ENCODE peak calls at places on chromosomes 5 and 9, in seven cellular contexts. L is HepG2, S is HCT116, A is K562, T is SK-N-SH, H is GM12878, Y is H1. K is an unnamed sample.

GRCh38 chr5:72441861-72442540 is 65.2 kb downstream of the ZNF366 start:
- DNase-seq in T (no peak), A (no peak), L (no peak), Y (no peak), S (peak), H (no peak), K (no peak)

GRCh38 chr9:68719847-68720246 is 14.8 kb downstream of the PIP5K1B start:
- DNase-seq in T (no peak), Y (no peak), A (no peak), H (no peak), L (peak), S (no peak), K (no peak)

GRCh38 chr9:114413909-114414308 is 26.1 kb upstream of the AKNA start:
- DNase-seq in H (no peak), S (no peak), T (no peak), L (no peak), Y (no peak), A (no peak), K (no peak)

GRCh38 chr5:154444559-154445421 is 1.0 kb upstream of the SAP30L start:
- DNase-seq in S (no peak), Y (no peak), H (no peak), L (no peak), A (peak), T (peak), K (no peak)

GRCh38 chr5:132457371-132458225 is 33.0 kb downstream of the IRF1 start:
- DNase-seq in L (peak), H (no peak), Y (no peak), S (no peak), T (no peak), A (no peak), K (no peak)

GRCh38 chr5:73911761-73912393 is 285.9 kb downstream of the ARHGEF28 start:
- DNase-seq in S (no peak), L (no peak), T (no peak), A (no peak), H (no peak), Y (no peak), K (no peak)

GRCh38 chr9:109975574-109976327 is 195.8 kb downstream of the PALM2AKAP2 start:
- DNase-seq in T (no peak), L (no peak), S (no peak), Y (no peak), H (no peak), A (no peak), K (no peak)

GRCh38 chr5:156865427-156865826 is 15.3 kb downstream of the PPP1R2B start:
- DNase-seq in A (no peak), Y (no peak), T (no peak), L (no peak), H (no peak), S (no peak), K (no peak)

GRCh38 chr9:20212806-20213205 is 409.5 kb downstream of the MLLT3 start:
- DNase-seq in L (no peak), A (no peak), T (no peak), H (no peak), Y (no peak), S (no peak), K (no peak)

GRCh38 chr9:130323051-130323757 is 57.6 kb downstream of the HMCN2 start:
- DNase-seq in L (no peak), Y (no peak), A (no peak), T (no peak), H (no peak), S (no peak), K (no peak)

GRCh38 chr5:6448622-6449464 is at the start of gene UBE2QL1:
- DNase-seq in H (no peak), Y (no peak), L (no peak), S (no peak), T (peak), A (no peak), K (no peak)

GRCh38 chr5:594241-594860 is 17.8 kb upstream of the CEP72 start:
- DNase-seq in T (no peak), A (no peak), H (no peak), S (no peak), Y (no peak), L (no peak), K (no peak)

GRCh38 chr5:81835813-81836458 is 85.0 kb upstream of the SSBP2 start:
- DNase-seq in T (peak), L (no peak), Y (no peak), H (no peak), S (no peak), A (no peak), K (no peak)

GRCh38 chr9:98523231-98523901 is 185.4 kb downstream of the GABBR2 start:
- DNase-seq in L (no peak), A (no peak), S (no peak), Y (no peak), T (no peak), H (no peak), K (peak)

GRCh38 chr5:74376187-74376586 is 264.3 kb downstream of the ENC1 start:
- DNase-seq in L (no peak), Y (no peak), A (no peak), H (no peak), S (no peak), T (no peak), K (no peak)

GRCh38 chr9:136602193-136602885 is 56.5 kb upstream of the NOTCH1 start:
- DNase-seq in H (no peak), Y (no peak), S (no peak), A (peak), T (no peak), L (no peak), K (no peak)

GRCh38 chr5:68055686-68056085 is 159.9 kb upstream of the PIK3R1 start:
- DNase-seq in Y (no peak), T (no peak), H (no peak), S (no peak), A (no peak), L (no peak), K (no peak)

GRCh38 chr9:89670806-89671434 is 66.1 kb downstream of the GADD45G start:
- DNase-seq in Y (no peak), H (no peak), S (no peak), T (no peak), L (no peak), A (no peak), K (no peak)

GRCh38 chr5:122895141-122895540 is 49.7 kb downstream of the SNX24 start:
- DNase-seq in L (no peak), T (no peak), H (no peak), Y (no peak), A (no peak), S (no peak), K (no peak)

GRCh38 chr5:122897283-122897602 is 51.8 kb downstream of the SNX24 start:
- DNase-seq in S (no peak), T (no peak), L (no peak), H (no peak), A (no peak), Y (no peak), K (no peak)

GRCh38 chr5:122901346-122901745 is 55.9 kb downstream of the SNX24 start:
- DNase-seq in L (peak), S (no peak), H (no peak), T (no peak), A (no peak), Y (no peak), K (no peak)

GRCh38 chr5:122902263-122902662 is 56.9 kb downstream of the SNX24 start:
- DNase-seq in T (no peak), H (no peak), Y (no peak), S (no peak), L (no peak), A (no peak), K (no peak)

GRCh38 chr5:122896598-122897282 is 51.3 kb downstream of the SNX24 start:
- DNase-seq in Y (no peak), H (no peak), T (no peak), A (no peak), L (peak), S (peak), K (peak)
- TF ChIP-seq JUND in Y (no peak), H (no peak), T (no peak), A (no peak), L (no peak), S (no peak), K (no peak)

GRCh38 chr9:127308559-127309429 is 44.2 kb downstream of the GARNL3 start:
- DNase-seq in L (peak), H (no peak), A (no peak), T (peak), Y (no peak), S (no peak), K (no peak)

GRCh38 chr9:127311239-127311741 is 46.7 kb downstream of the GARNL3 start:
- DNase-seq in T (no peak), S (peak), A (peak), Y (no peak), H (no peak), L (peak), K (peak)

GRCh38 chr9:127305450-127306226 is 41.1 kb downstream of the GARNL3 start:
- DNase-seq in H (no peak), S (peak), T (no peak), L (no peak), Y (peak), A (no peak), K (no peak)

GRCh38 chr9:127309715-127310114 is 45.1 kb downstream of the GARNL3 start:
- DNase-seq in S (no peak), H (no peak), L (no peak), T (no peak), Y (no peak), A (no peak), K (no peak)

DNA sequence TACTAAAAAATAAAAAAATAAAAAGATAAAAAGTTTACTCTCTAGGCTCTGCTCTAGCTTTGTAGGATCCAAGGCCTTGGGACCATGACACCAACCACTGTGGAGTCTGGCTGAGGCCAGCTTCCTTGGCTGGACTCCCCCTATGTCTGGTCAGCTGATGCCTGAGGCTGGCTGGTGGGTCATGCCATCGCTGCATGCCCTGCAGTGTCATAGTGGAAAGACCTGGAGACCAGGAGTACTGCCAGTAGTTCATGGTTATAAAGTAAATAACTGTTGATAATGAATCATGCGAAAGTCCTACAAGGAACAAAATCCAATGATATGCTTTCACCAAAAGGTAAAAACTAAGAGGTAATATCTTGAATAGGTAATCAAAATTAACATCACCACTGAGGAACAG is 43.2 kb downstream of the GARNL3 start:
- DNase-seq in Y (no peak), S (no peak), A (no peak), L (no peak), H (no peak), T (no peak), K (no peak)
- TF ChIP-seq JUND in Y (no peak), S (no peak), A (no peak), L (no peak), H (no peak), T (no peak), K (no peak)

GRCh38 chr5:134594797-134595457 is 37.7 kb downstream of the SAR1B start:
- DNase-seq in L (no peak), Y (no peak), S (no peak), H (peak), T (no peak), A (no peak), K (no peak)
- TF ChIP-seq JUND in L (no peak), Y (no peak), S (no peak), H (no peak), T (no peak), A (no peak), K (no peak)

DNA sequence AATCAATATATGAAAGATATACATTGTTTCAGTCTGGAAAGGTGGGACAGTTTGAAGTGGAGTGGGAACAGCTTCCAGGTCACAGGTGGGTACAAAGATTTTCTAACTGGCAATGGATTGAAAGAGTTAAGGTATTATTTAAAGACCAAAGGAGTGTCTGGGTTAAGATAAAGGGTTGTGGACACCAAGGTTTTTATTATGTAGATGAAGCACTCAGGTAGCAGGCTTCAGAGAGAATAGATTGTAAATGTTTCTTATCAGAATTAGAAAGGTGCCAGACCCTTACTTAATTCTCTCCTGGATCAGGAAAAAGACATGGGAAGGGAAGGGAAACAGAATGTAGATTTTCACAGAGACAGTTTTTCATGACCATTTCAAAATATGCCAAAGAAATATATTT is 1174.8 kb downstream of the MAT2B start:
- DNase-seq in A (no peak), Y (no peak), H (no peak), T (no peak), L (no peak), S (no peak), K (no peak)
- TF ChIP-seq JUND in A (no peak), Y (no peak), H (no peak), T (no peak), L (no peak), S (no peak), K (no peak)

DNA sequence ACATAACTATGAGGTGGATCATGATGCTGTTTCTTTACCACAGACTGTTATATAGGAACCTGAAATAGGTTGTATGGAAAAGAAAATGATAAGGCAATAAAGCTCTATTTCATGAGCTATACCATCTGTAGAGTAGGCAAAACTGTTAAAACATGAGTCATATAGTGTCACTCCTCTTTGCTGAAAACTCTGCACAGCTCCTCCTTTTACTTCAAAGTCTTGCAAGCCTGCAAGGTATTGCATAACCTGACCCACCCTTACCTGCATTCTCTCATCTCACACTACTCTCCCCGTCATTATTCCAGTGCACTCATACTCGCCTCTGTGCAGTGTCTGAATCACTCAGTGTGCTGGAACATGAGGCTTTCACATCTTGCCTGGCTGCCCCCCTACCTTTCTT is 790.1 kb downstream of the EFNA5 start:
- DNase-seq in S (peak), L (no peak), Y (no peak), A (no peak), H (no peak), T (no peak), K (no peak)
- TF ChIP-seq JUND in S (no peak), L (no peak), Y (no peak), A (no peak), H (no peak), T (no peak), K (no peak)

GRCh38 chr5:113503146-113503545 is 10.3 kb upstream of the YTHDC2 start:
- DNase-seq in L (no peak), Y (no peak), S (no peak), H (no peak), T (no peak), A (no peak), K (no peak)

GRCh38 chr5:113507601-113508000 is 5.9 kb upstream of the YTHDC2 start:
- DNase-seq in Y (no peak), H (no peak), T (no peak), A (no peak), S (no peak), L (no peak), K (no peak)

GRCh38 chr5:113508756-113509155 is 4.7 kb upstream of the YTHDC2 start:
- DNase-seq in L (no peak), S (no peak), A (no peak), Y (no peak), T (no peak), H (no peak), K (no peak)

GRCh38 chr5:113502073-113502472 is 11.4 kb upstream of the YTHDC2 start:
- DNase-seq in Y (no peak), T (no peak), L (no peak), H (no peak), S (no peak), A (no peak), K (no peak)

GRCh38 chr5:113505181-113505580 is 8.3 kb upstream of the YTHDC2 start:
- DNase-seq in A (no peak), L (peak), Y (no peak), S (no peak), T (no peak), H (no peak), K (no peak)
- TF ChIP-seq JUND in A (no peak), L (no peak), Y (no peak), S (no peak), T (no peak), H (no peak), K (no peak)

DNA sequence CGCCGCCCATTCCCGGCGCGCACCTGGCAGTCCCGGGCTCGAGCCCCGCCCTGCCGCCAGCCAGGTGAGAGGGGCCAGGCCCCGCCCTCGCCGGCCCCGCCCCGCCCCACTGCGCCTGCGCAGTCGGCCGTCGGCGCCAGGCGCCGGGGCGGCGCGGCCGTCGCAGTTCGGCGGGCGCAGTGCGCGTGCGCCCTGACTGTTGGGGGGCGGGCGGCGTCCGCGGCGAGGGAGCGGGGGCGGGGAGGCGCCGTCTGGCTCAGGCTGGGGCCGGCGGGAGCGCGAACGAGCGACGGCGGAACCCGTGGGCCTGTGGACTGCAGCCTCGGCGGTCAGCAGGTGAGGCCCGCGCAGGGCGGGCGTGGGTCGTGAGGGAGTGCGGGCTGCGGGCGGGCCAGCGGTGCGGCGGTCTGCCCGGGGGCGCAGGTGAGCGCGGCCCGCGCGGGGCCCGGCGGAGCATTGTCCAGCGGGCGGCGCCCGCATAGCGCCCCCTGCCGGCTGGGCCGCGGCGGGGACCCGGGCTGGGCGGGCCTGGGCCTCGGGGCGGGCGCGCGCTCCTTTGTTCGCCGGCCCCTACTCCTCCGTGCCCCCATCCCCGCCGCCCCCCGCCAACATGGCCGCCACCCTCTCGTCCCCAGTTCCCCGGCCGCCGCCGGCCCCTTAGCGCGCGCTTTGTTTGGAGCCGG is at the start of gene SPIN1:
- DNase-seq in Y (no peak), A (peak), T (peak), L (peak), S (peak), H (no peak), K (peak)
- TF ChIP-seq JUND in Y (no peak), A (no peak), T (no peak), L (no peak), S (no peak), H (no peak), K (no peak)